ENCODE peak calls at places on chromosome 20, in eight cellular contexts. One of them, this sample, is unnamed.

GRCh38 chr20:32536861-32537656 is 48.1 kb downstream of the NOL4L start:
- DNase-seq in neural progenitor cell: peak; percentile 39
- DNase-seq in SJSA1: no peak
- DNase-seq in H9: no peak
- DNase-seq in A549: no peak
- DNase-seq in left ventricle myocardium inferior: no peak
- DNase-seq in pancreas: peak; percentile 91
- DNase-seq in heart left ventricle: peak; percentile 33
- DNase-seq in this sample: no peak

GRCh38 chr20:2829376-2829775 is 11.1 kb downstream of the PCED1A start:
- DNase-seq in H9: no peak
- DNase-seq in A549: no peak
- DNase-seq in neural progenitor cell: no peak
- DNase-seq in SJSA1: no peak
- DNase-seq in heart left ventricle: no peak
- DNase-seq in pancreas: no peak
- DNase-seq in left ventricle myocardium inferior: no peak
- DNase-seq in this sample: no peak

GRCh38 chr20:14622796-14623195 is 285.4 kb upstream of the FLRT3 start:
- DNase-seq in left ventricle myocardium inferior: no peak
- DNase-seq in neural progenitor cell: no peak
- DNase-seq in H9: peak; percentile 68
- DNase-seq in A549: peak; percentile 77
- DNase-seq in SJSA1: no peak
- DNase-seq in heart left ventricle: no peak
- DNase-seq in pancreas: no peak
- DNase-seq in this sample: no peak

GRCh38 chr20:19653328-19653727 is 104.7 kb upstream of the RIN2 start:
- DNase-seq in neural progenitor cell: no peak
- DNase-seq in H9: no peak
- DNase-seq in pancreas: no peak
- DNase-seq in heart left ventricle: no peak
- DNase-seq in A549: no peak
- DNase-seq in SJSA1: no peak
- DNase-seq in left ventricle myocardium inferior: no peak
- DNase-seq in this sample: no peak

GRCh38 chr20:8427419-8428065 is 295.5 kb downstream of the PLCB1 start:
- DNase-seq in heart left ventricle: no peak
- DNase-seq in H9: no peak
- DNase-seq in left ventricle myocardium inferior: no peak
- DNase-seq in A549: no peak
- DNase-seq in SJSA1: no peak
- DNase-seq in pancreas: no peak
- DNase-seq in neural progenitor cell: no peak
- DNase-seq in this sample: no peak

GRCh38 chr20:19431906-19432305 is 219.5 kb downstream of the SLC24A3 start:
- DNase-seq in H9: no peak
- DNase-seq in pancreas: no peak
- DNase-seq in heart left ventricle: no peak
- DNase-seq in A549: no peak
- DNase-seq in neural progenitor cell: no peak
- DNase-seq in SJSA1: no peak
- DNase-seq in left ventricle myocardium inferior: no peak
- DNase-seq in this sample: no peak

GRCh38 chr20:58597021-58597940 is 53.8 kb upstream of the STX16 start:
- DNase-seq in A549: no peak
- DNase-seq in SJSA1: no peak
- DNase-seq in left ventricle myocardium inferior: peak; percentile 60
- DNase-seq in H9: no peak
- DNase-seq in heart left ventricle: no peak
- DNase-seq in neural progenitor cell: peak; percentile 67
- DNase-seq in pancreas: no peak
- DNase-seq in this sample: no peak

GRCh38 chr20:45294659-45295058 is 12.0 kb upstream of the RBPJL start:
- DNase-seq in SJSA1: no peak
- DNase-seq in pancreas: no peak
- DNase-seq in heart left ventricle: no peak
- DNase-seq in neural progenitor cell: no peak
- DNase-seq in A549: no peak
- DNase-seq in H9: no peak
- DNase-seq in left ventricle myocardium inferior: no peak
- DNase-seq in this sample: no peak

GRCh38 chr20:14055127-14055742 is 59.9 kb downstream of the MACROD2 start:
- DNase-seq in left ventricle myocardium inferior: no peak
- DNase-seq in neural progenitor cell: peak; percentile 79
- DNase-seq in pancreas: no peak
- DNase-seq in heart left ventricle: no peak
- DNase-seq in A549: peak; percentile 76
- DNase-seq in SJSA1: peak; percentile 24
- DNase-seq in H9: no peak
- DNase-seq in this sample: peak; percentile 55

GRCh38 chr20:60986757-60987156 is 265.3 kb upstream of the CDH4 start:
- DNase-seq in left ventricle myocardium inferior: no peak
- DNase-seq in A549: peak; percentile 41
- DNase-seq in pancreas: no peak
- DNase-seq in H9: no peak
- DNase-seq in neural progenitor cell: no peak
- DNase-seq in heart left ventricle: no peak
- DNase-seq in SJSA1: no peak
- DNase-seq in this sample: no peak

GRCh38 chr20:3875378-3875974 is 13.7 kb upstream of the PANK2 start:
- DNase-seq in H9: no peak
- DNase-seq in neural progenitor cell: no peak
- DNase-seq in A549: no peak
- DNase-seq in SJSA1: no peak
- DNase-seq in heart left ventricle: no peak
- DNase-seq in pancreas: no peak
- DNase-seq in left ventricle myocardium inferior: no peak
- DNase-seq in this sample: no peak

GRCh38 chr20:57977141-57977540 is 251.3 kb downstream of the ANKRD60 start:
- DNase-seq in heart left ventricle: peak; percentile 35
- DNase-seq in left ventricle myocardium inferior: peak; percentile 27
- DNase-seq in H9: no peak
- DNase-seq in neural progenitor cell: no peak
- DNase-seq in pancreas: no peak
- DNase-seq in A549: no peak
- DNase-seq in SJSA1: no peak
- DNase-seq in this sample: no peak

GRCh38 chr20:32687180-32687532 is 13.4 kb upstream of the C20orf203 start:
- DNase-seq in SJSA1: no peak
- DNase-seq in neural progenitor cell: no peak
- DNase-seq in H9: no peak
- DNase-seq in A549: no peak
- DNase-seq in pancreas: no peak
- DNase-seq in left ventricle myocardium inferior: no peak
- DNase-seq in heart left ventricle: no peak
- DNase-seq in this sample: no peak

GRCh38 chr20:58695895-58696375 is 3.3 kb downstream of the NPEPL1 start:
- DNase-seq in pancreas: peak; percentile 54
- DNase-seq in A549: no peak
- DNase-seq in left ventricle myocardium inferior: peak; percentile 11
- DNase-seq in heart left ventricle: peak; percentile 15
- DNase-seq in neural progenitor cell: no peak
- DNase-seq in SJSA1: no peak
- DNase-seq in H9: peak; percentile 23
- DNase-seq in this sample: no peak

GRCh38 chr20:33387177-33387576 is 14.1 kb downstream of the CDK5RAP1 start:
- DNase-seq in heart left ventricle: peak; percentile 82
- DNase-seq in left ventricle myocardium inferior: peak; percentile 26
- DNase-seq in H9: no peak
- DNase-seq in SJSA1: no peak
- DNase-seq in neural progenitor cell: no peak
- DNase-seq in pancreas: no peak
- DNase-seq in A549: peak; percentile 85
- DNase-seq in this sample: no peak

GRCh38 chr20:1491891-1492642 is 847 bp upstream of the SIRPB2 start:
- DNase-seq in pancreas: no peak
- DNase-seq in A549: no peak
- DNase-seq in SJSA1: no peak
- DNase-seq in neural progenitor cell: no peak
- DNase-seq in heart left ventricle: no peak
- DNase-seq in H9: no peak
- DNase-seq in left ventricle myocardium inferior: no peak
- DNase-seq in this sample: no peak

GRCh38 chr20:46568570-46569129 is 18.2 kb upstream of the OCSTAMP start:
- DNase-seq in pancreas: peak; percentile 98
- DNase-seq in A549: no peak
- DNase-seq in SJSA1: peak; percentile 6
- DNase-seq in heart left ventricle: peak; percentile 92
- DNase-seq in left ventricle myocardium inferior: peak; percentile 87
- DNase-seq in H9: no peak
- DNase-seq in neural progenitor cell: no peak
- DNase-seq in this sample: peak; percentile 87

GRCh38 chr20:61803903-61804804 is 261.5 kb downstream of the TAF4 start:
- DNase-seq in neural progenitor cell: peak; percentile 29
- DNase-seq in left ventricle myocardium inferior: peak; percentile 12
- DNase-seq in H9: no peak
- DNase-seq in A549: no peak
- DNase-seq in heart left ventricle: no peak
- DNase-seq in pancreas: no peak
- DNase-seq in SJSA1: peak; percentile 4
- DNase-seq in this sample: no peak

GRCh38 chr20:40562031-40562430 is 127.0 kb downstream of the MAFB start:
- DNase-seq in neural progenitor cell: no peak
- DNase-seq in A549: peak; percentile 19
- DNase-seq in SJSA1: no peak
- DNase-seq in heart left ventricle: no peak
- DNase-seq in pancreas: no peak
- DNase-seq in left ventricle myocardium inferior: no peak
- DNase-seq in H9: no peak
- DNase-seq in this sample: no peak

GRCh38 chr20:44247676-44248419 is 740 bp downstream of the GDAP1L1 start:
- DNase-seq in neural progenitor cell: peak; percentile 94
- DNase-seq in H9: peak; percentile 86
- DNase-seq in SJSA1: peak; percentile 20
- DNase-seq in left ventricle myocardium inferior: peak; percentile 24
- DNase-seq in heart left ventricle: peak; percentile 41
- DNase-seq in pancreas: no peak
- DNase-seq in A549: peak; percentile 35
- DNase-seq in this sample: no peak

GRCh38 chr20:45308078-45308778 is at the start of gene MATN4:
- DNase-seq in heart left ventricle: no peak
- DNase-seq in A549: no peak
- DNase-seq in neural progenitor cell: no peak
- DNase-seq in left ventricle myocardium inferior: no peak
- DNase-seq in SJSA1: no peak
- DNase-seq in H9: peak; percentile 65
- DNase-seq in pancreas: peak; percentile 95
- DNase-seq in this sample: peak; percentile 72

GRCh38 chr20:51449498-51450220 is 92.9 kb downstream of the NFATC2 start:
- DNase-seq in SJSA1: no peak
- DNase-seq in left ventricle myocardium inferior: no peak
- DNase-seq in H9: no peak
- DNase-seq in neural progenitor cell: no peak
- DNase-seq in heart left ventricle: no peak
- DNase-seq in A549: no peak
- DNase-seq in pancreas: no peak
- DNase-seq in this sample: no peak
- H3K4me1 ChIP-seq in SJSA1: peaks cover 25% of the 10 kb centered on the region
- H3K4me1 ChIP-seq in left ventricle myocardium inferior: peaks cover 49% of the 10 kb centered on the region
- H3K4me1 ChIP-seq in H9: no peaks in the 10 kb centered on the region
- H3K4me1 ChIP-seq in neural progenitor cell: peaks cover 7% of the 10 kb centered on the region
- H3K4me1 ChIP-seq in heart left ventricle: peaks cover 44% of the 10 kb centered on the region
- H3K4me1 ChIP-seq in A549: peaks cover 49% of the 10 kb centered on the region
- H3K4me1 ChIP-seq in pancreas: no peaks in the 10 kb centered on the region
- H3K4me1 ChIP-seq in this sample: no peaks in the 10 kb centered on the region

GRCh38 chr20:56527521-56527920 is 3.0 kb downstream of the FAM209A start:
- DNase-seq in heart left ventricle: no peak
- DNase-seq in left ventricle myocardium inferior: no peak
- DNase-seq in A549: no peak
- DNase-seq in H9: no peak
- DNase-seq in SJSA1: no peak
- DNase-seq in pancreas: no peak
- DNase-seq in neural progenitor cell: no peak
- DNase-seq in this sample: no peak
- H3K4me1 ChIP-seq in heart left ventricle: no peaks in the 10 kb centered on the region
- H3K4me1 ChIP-seq in left ventricle myocardium inferior: no peaks in the 10 kb centered on the region
- H3K4me1 ChIP-seq in A549: no peaks in the 10 kb centered on the region
- H3K4me1 ChIP-seq in H9: no peaks in the 10 kb centered on the region
- H3K4me1 ChIP-seq in SJSA1: no peaks in the 10 kb centered on the region
- H3K4me1 ChIP-seq in pancreas: no peaks in the 10 kb centered on the region
- H3K4me1 ChIP-seq in neural progenitor cell: no peaks in the 10 kb centered on the region
- H3K4me1 ChIP-seq in this sample: no peaks in the 10 kb centered on the region

GRCh38 chr20:48155231-48155630 is 369.9 kb upstream of the SULF2 start:
- DNase-seq in pancreas: no peak
- DNase-seq in SJSA1: no peak
- DNase-seq in H9: no peak
- DNase-seq in neural progenitor cell: no peak
- DNase-seq in heart left ventricle: no peak
- DNase-seq in left ventricle myocardium inferior: no peak
- DNase-seq in A549: no peak
- DNase-seq in this sample: no peak
- H3K4me1 ChIP-seq in pancreas: no peaks in the 10 kb centered on the region
- H3K4me1 ChIP-seq in SJSA1: no peaks in the 10 kb centered on the region
- H3K4me1 ChIP-seq in H9: no peaks in the 10 kb centered on the region
- H3K4me1 ChIP-seq in neural progenitor cell: peaks cover 16% of the 10 kb centered on the region
- H3K4me1 ChIP-seq in heart left ventricle: no peaks in the 10 kb centered on the region
- H3K4me1 ChIP-seq in left ventricle myocardium inferior: no peaks in the 10 kb centered on the region
- H3K4me1 ChIP-seq in A549: no peaks in the 10 kb centered on the region
- H3K4me1 ChIP-seq in this sample: no peaks in the 10 kb centered on the region

DNA sequence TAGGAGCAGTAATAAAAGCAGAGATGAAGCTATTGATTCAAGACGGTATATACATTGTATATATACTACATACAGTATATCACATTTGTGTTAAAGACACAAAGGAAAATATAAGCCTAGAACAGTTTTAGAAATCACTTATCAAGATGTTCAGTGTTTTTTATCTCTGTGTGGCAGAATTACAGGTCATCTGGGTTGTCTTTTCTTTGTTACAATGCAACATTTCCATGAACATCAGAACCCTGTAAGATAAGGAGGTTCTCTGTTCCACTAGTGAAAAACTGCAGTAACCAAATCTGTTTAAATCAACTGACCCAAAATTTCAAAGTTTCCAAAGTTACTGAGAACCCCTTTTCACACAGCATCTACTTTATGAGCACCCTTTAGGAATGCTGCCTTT is 42.2 kb downstream of the B4GALT5 start:
- DNase-seq in neural progenitor cell: no peak
- DNase-seq in H9: no peak
- DNase-seq in SJSA1: no peak
- DNase-seq in A549: no peak
- DNase-seq in heart left ventricle: no peak
- DNase-seq in left ventricle myocardium inferior: no peak
- DNase-seq in pancreas: no peak
- DNase-seq in this sample: no peak
- H3K4me1 ChIP-seq in neural progenitor cell: peaks cover 33% of the 10 kb centered on the region
- H3K4me1 ChIP-seq in H9: peaks cover 10% of the 10 kb centered on the region
- H3K4me1 ChIP-seq in SJSA1: peaks cover 18% of the 10 kb centered on the region
- H3K4me1 ChIP-seq in A549: peaks cover 93% of the 10 kb centered on the region
- H3K4me1 ChIP-seq in heart left ventricle: peaks cover 66% of the 10 kb centered on the region
- H3K4me1 ChIP-seq in left ventricle myocardium inferior: peaks cover 91% of the 10 kb centered on the region
- H3K4me1 ChIP-seq in pancreas: peaks cover 42% of the 10 kb centered on the region
- H3K4me1 ChIP-seq in this sample: no peaks in the 10 kb centered on the region

This sample was measured in prostate gland.